ENCODE peak calls at places on chromosomes 5 and 9, in eight cellular contexts. One of them, this sample, is unnamed.

GRCh38 chr5:172707285-172708182 is 63.5 kb downstream of the DUSP1 start:
- DNase-seq in NCI-H1694: peak; percentile 64
- DNase-seq in hippocampal formation: peak; percentile 7
- DNase-seq in iris pigment epithelial cell: peak; percentile 67
- DNase-seq in fibroblast of gingiva: peak; percentile 62
- DNase-seq in GF-D8: peak; percentile 22
- DNase-seq in vagina: no peak
- DNase-seq in activated CD8-positive, alpha-beta memory T cell treated with anti-CD3 and anti-CD28 coated beads for 48 hours: no peak
- DNase-seq in this sample: peak; percentile 92

GRCh38 chr5:72452515-72453259 is 54.5 kb downstream of the ZNF366 start:
- DNase-seq in GF-D8: no peak
- DNase-seq in iris pigment epithelial cell: peak; percentile 73
- DNase-seq in fibroblast of gingiva: peak; percentile 98
- DNase-seq in NCI-H1694: no peak
- DNase-seq in vagina: peak; percentile 96
- DNase-seq in hippocampal formation: no peak
- DNase-seq in activated CD8-positive, alpha-beta memory T cell treated with anti-CD3 and anti-CD28 coated beads for 48 hours: no peak
- DNase-seq in this sample: peak; percentile 83

GRCh38 chr9:136974834-136975535 is 2.3 kb upstream of the PTGDS start:
- DNase-seq in activated CD8-positive, alpha-beta memory T cell treated with anti-CD3 and anti-CD28 coated beads for 48 hours: no peak
- DNase-seq in hippocampal formation: no peak
- DNase-seq in GF-D8: no peak
- DNase-seq in fibroblast of gingiva: no peak
- DNase-seq in iris pigment epithelial cell: no peak
- DNase-seq in vagina: no peak
- DNase-seq in NCI-H1694: no peak
- DNase-seq in this sample: no peak

GRCh38 chr5:30505014-30505886 is 688.2 kb upstream of the CDH6 start:
- DNase-seq in GF-D8: no peak
- DNase-seq in iris pigment epithelial cell: peak; percentile 49
- DNase-seq in fibroblast of gingiva: no peak
- DNase-seq in NCI-H1694: no peak
- DNase-seq in activated CD8-positive, alpha-beta memory T cell treated with anti-CD3 and anti-CD28 coated beads for 48 hours: no peak
- DNase-seq in hippocampal formation: no peak
- DNase-seq in vagina: no peak
- DNase-seq in this sample: peak; percentile 54

GRCh38 chr9:136346927-136347465 is 16.5 kb downstream of the DNLZ start:
- DNase-seq in vagina: no peak
- DNase-seq in NCI-H1694: no peak
- DNase-seq in hippocampal formation: no peak
- DNase-seq in GF-D8: no peak
- DNase-seq in activated CD8-positive, alpha-beta memory T cell treated with anti-CD3 and anti-CD28 coated beads for 48 hours: no peak
- DNase-seq in iris pigment epithelial cell: no peak
- DNase-seq in fibroblast of gingiva: no peak
- DNase-seq in this sample: no peak

GRCh38 chr9:28915256-28915930 is 1342.1 kb upstream of the C9orf72 start:
- DNase-seq in vagina: no peak
- DNase-seq in hippocampal formation: no peak
- DNase-seq in iris pigment epithelial cell: peak; percentile 0
- DNase-seq in GF-D8: no peak
- DNase-seq in NCI-H1694: no peak
- DNase-seq in activated CD8-positive, alpha-beta memory T cell treated with anti-CD3 and anti-CD28 coated beads for 48 hours: no peak
- DNase-seq in fibroblast of gingiva: no peak
- DNase-seq in this sample: no peak

GRCh38 chr5:147453901-147454814 is 55.7 kb downstream of the DPYSL3 start:
- DNase-seq in activated CD8-positive, alpha-beta memory T cell treated with anti-CD3 and anti-CD28 coated beads for 48 hours: peak; percentile 35
- DNase-seq in GF-D8: no peak
- DNase-seq in fibroblast of gingiva: peak; percentile 84
- DNase-seq in NCI-H1694: peak; percentile 48
- DNase-seq in hippocampal formation: peak; percentile 69
- DNase-seq in vagina: no peak
- DNase-seq in iris pigment epithelial cell: peak; percentile 85
- DNase-seq in this sample: peak; percentile 93

GRCh38 chr5:124948062-124948753 is 201.8 kb upstream of the ZNF608 start:
- DNase-seq in iris pigment epithelial cell: no peak
- DNase-seq in vagina: no peak
- DNase-seq in GF-D8: peak; percentile 1
- DNase-seq in NCI-H1694: no peak
- DNase-seq in activated CD8-positive, alpha-beta memory T cell treated with anti-CD3 and anti-CD28 coated beads for 48 hours: no peak
- DNase-seq in fibroblast of gingiva: peak; percentile 6
- DNase-seq in hippocampal formation: no peak
- DNase-seq in this sample: no peak

GRCh38 chr9:121699271-121700164 is 48.1 kb downstream of the DAB2IP start:
- DNase-seq in GF-D8: peak; percentile 14
- DNase-seq in hippocampal formation: no peak
- DNase-seq in NCI-H1694: no peak
- DNase-seq in activated CD8-positive, alpha-beta memory T cell treated with anti-CD3 and anti-CD28 coated beads for 48 hours: peak; percentile 28
- DNase-seq in fibroblast of gingiva: no peak
- DNase-seq in iris pigment epithelial cell: peak; percentile 51
- DNase-seq in vagina: no peak
- DNase-seq in this sample: peak; percentile 79

GRCh38 chr5:669111-669841 is 23.9 kb downstream of the TPPP start:
- DNase-seq in hippocampal formation: peak; percentile 94
- DNase-seq in vagina: no peak
- DNase-seq in iris pigment epithelial cell: peak; percentile 43
- DNase-seq in activated CD8-positive, alpha-beta memory T cell treated with anti-CD3 and anti-CD28 coated beads for 48 hours: no peak
- DNase-seq in fibroblast of gingiva: no peak
- DNase-seq in NCI-H1694: peak; percentile 17
- DNase-seq in GF-D8: no peak
- DNase-seq in this sample: no peak

GRCh38 chr9:78612089-78612488 is 315.2 kb downstream of the PSAT1 start:
- DNase-seq in hippocampal formation: no peak
- DNase-seq in NCI-H1694: no peak
- DNase-seq in activated CD8-positive, alpha-beta memory T cell treated with anti-CD3 and anti-CD28 coated beads for 48 hours: no peak
- DNase-seq in vagina: no peak
- DNase-seq in fibroblast of gingiva: peak; percentile 11
- DNase-seq in iris pigment epithelial cell: peak; percentile 42
- DNase-seq in GF-D8: no peak
- DNase-seq in this sample: peak; percentile 91

GRCh38 chr5:171858303-171858702 is 72.7 kb downstream of the SMIM23 start:
- DNase-seq in fibroblast of gingiva: no peak
- DNase-seq in iris pigment epithelial cell: no peak
- DNase-seq in vagina: no peak
- DNase-seq in NCI-H1694: no peak
- DNase-seq in GF-D8: no peak
- DNase-seq in hippocampal formation: no peak
- DNase-seq in activated CD8-positive, alpha-beta memory T cell treated with anti-CD3 and anti-CD28 coated beads for 48 hours: no peak
- DNase-seq in this sample: peak; percentile 57

GRCh38 chr9:111903996-111904395 is 7.4 kb downstream of the UGCG start:
- DNase-seq in hippocampal formation: no peak
- DNase-seq in fibroblast of gingiva: no peak
- DNase-seq in GF-D8: no peak
- DNase-seq in vagina: no peak
- DNase-seq in activated CD8-positive, alpha-beta memory T cell treated with anti-CD3 and anti-CD28 coated beads for 48 hours: no peak
- DNase-seq in iris pigment epithelial cell: no peak
- DNase-seq in NCI-H1694: no peak
- DNase-seq in this sample: no peak

GRCh38 chr9:131485728-131486381 is 16.9 kb upstream of the POMT1 start:
- DNase-seq in activated CD8-positive, alpha-beta memory T cell treated with anti-CD3 and anti-CD28 coated beads for 48 hours: no peak
- DNase-seq in GF-D8: no peak
- DNase-seq in fibroblast of gingiva: no peak
- DNase-seq in hippocampal formation: no peak
- DNase-seq in NCI-H1694: no peak
- DNase-seq in iris pigment epithelial cell: no peak
- DNase-seq in vagina: no peak
- DNase-seq in this sample: no peak

GRCh38 chr9:89664896-89665329 is 60.1 kb downstream of the GADD45G start:
- DNase-seq in activated CD8-positive, alpha-beta memory T cell treated with anti-CD3 and anti-CD28 coated beads for 48 hours: no peak
- DNase-seq in fibroblast of gingiva: no peak
- DNase-seq in GF-D8: no peak
- DNase-seq in hippocampal formation: no peak
- DNase-seq in iris pigment epithelial cell: no peak
- DNase-seq in vagina: peak; percentile 88
- DNase-seq in NCI-H1694: no peak
- DNase-seq in this sample: no peak

GRCh38 chr9:91812191-91812590 is 137.8 kb downstream of the ROR2 start:
- DNase-seq in fibroblast of gingiva: no peak
- DNase-seq in iris pigment epithelial cell: no peak
- DNase-seq in GF-D8: no peak
- DNase-seq in NCI-H1694: no peak
- DNase-seq in vagina: no peak
- DNase-seq in activated CD8-positive, alpha-beta memory T cell treated with anti-CD3 and anti-CD28 coated beads for 48 hours: no peak
- DNase-seq in hippocampal formation: no peak
- DNase-seq in this sample: no peak

GRCh38 chr5:150112211-150113046 is 26.1 kb upstream of the CSF1R start:
- DNase-seq in GF-D8: no peak
- DNase-seq in activated CD8-positive, alpha-beta memory T cell treated with anti-CD3 and anti-CD28 coated beads for 48 hours: no peak
- DNase-seq in vagina: no peak
- DNase-seq in hippocampal formation: no peak
- DNase-seq in fibroblast of gingiva: peak; percentile 83
- DNase-seq in iris pigment epithelial cell: peak; percentile 88
- DNase-seq in NCI-H1694: no peak
- DNase-seq in this sample: peak; percentile 90

GRCh38 chr5:148599187-148599586 is 55.1 kb downstream of the HTR4 start:
- DNase-seq in GF-D8: no peak
- DNase-seq in iris pigment epithelial cell: no peak
- DNase-seq in hippocampal formation: no peak
- DNase-seq in vagina: no peak
- DNase-seq in fibroblast of gingiva: no peak
- DNase-seq in NCI-H1694: no peak
- DNase-seq in activated CD8-positive, alpha-beta memory T cell treated with anti-CD3 and anti-CD28 coated beads for 48 hours: no peak
- DNase-seq in this sample: no peak